ENCODE peak calls at places on chromosomes 12 and 14, in four cellular contexts. C, X, B and E are unnamed samples.

GRCh38 chr12:131233737-131234474 is 280.2 kb downstream of the ADGRD1 start:
- DNase-seq in X (no peak), B (no peak), C (no peak), E (no peak)

GRCh38 chr12:57844725-57845477 is 1.6 kb downstream of the CTDSP2 start:
- DNase-seq in C (no peak), B (peak; percentile 67), X (no peak), E (peak; percentile 18)

GRCh38 chr12:41264281-41264680 is 76.2 kb downstream of the PDZRN4 start:
- DNase-seq in B (peak; percentile 26), X (peak; percentile 25), C (no peak), E (peak; percentile 27)

GRCh38 chr12:69897744-69898143 is 72.7 kb downstream of the MYRFL start:
- DNase-seq in B (peak; percentile 24), X (no peak), C (no peak), E (peak; percentile 32)

GRCh38 chr12:3342051-3342450 is 149.0 kb upstream of the PRMT8 start:
- DNase-seq in C (no peak), B (peak; percentile 19), X (peak; percentile 61), E (peak; percentile 33)

GRCh38 chr14:34580381-34580780 is 40.9 kb upstream of the EAPP start:
- DNase-seq in C (no peak), X (no peak), B (no peak), E (no peak)

GRCh38 chr14:20614038-20614840 is 23.1 kb upstream of the RNASE12 start:
- DNase-seq in X (no peak), C (no peak), B (no peak), E (peak; percentile 70)

GRCh38 chr12:43109626-43110345 is 442.2 kb downstream of the ADAMTS20 start:
- DNase-seq in B (no peak), C (no peak), X (no peak), E (no peak)

GRCh38 chr12:124207049-124207448 is 87.8 kb upstream of the RFLNA start:
- DNase-seq in C (no peak), X (no peak), B (no peak), E (no peak)

GRCh38 chr12:11959117-11959823 is 111.5 kb upstream of the BCL2L14 start:
- DNase-seq in C (no peak), X (no peak), B (no peak), E (no peak)

GRCh38 chr12:8916154-8916553 is 1.8 kb downstream of the PHC1 start:
- DNase-seq in X (no peak), B (no peak), C (no peak), E (no peak)

GRCh38 chr12:65121049-65121955 is at the start of gene WIF1:
- DNase-seq in X (peak; percentile 49), C (no peak), B (no peak), E (peak; percentile 66)

GRCh38 chr14:52430474-52430873 is 116.4 kb downstream of the PTGER2 start:
- DNase-seq in X (no peak), B (no peak), C (no peak), E (no peak)

GRCh38 chr12:45518516-45519235 is 210.8 kb upstream of the ARID2 start:
- DNase-seq in C (no peak), B (no peak), X (no peak), E (peak; percentile 86)

GRCh38 chr14:22221508-22221907 is 367.5 kb downstream of the DAD1 start:
- DNase-seq in B (peak; percentile 56), C (no peak), X (no peak), E (no peak)